ENCODE peak calls at places on chromosomes 11 and 22, in six cellular contexts. L, D, Q, W, Y and K are unnamed samples.

GRCh38 chr22:46484861-46485595 is 52.4 kb downstream of the CELSR1 start:
- DNase-seq in Y (no peak), W (no peak), L (peak; percentile 56), D (no peak), Q (no peak), K (peak; percentile 82)

GRCh38 chr11:111362887-111363411 is 16.1 kb downstream of the POU2AF1 start:
- DNase-seq in L (no peak), Q (no peak), Y (peak; percentile 89), D (peak; percentile 88), W (no peak), K (no peak)

GRCh38 chr11:76161261-76161961 is 44.9 kb downstream of the WNT11 start:
- DNase-seq in D (no peak), L (peak; percentile 3), Q (no peak), W (no peak), Y (peak; percentile 41), K (no peak)

GRCh38 chr11:20163778-20164133 is 3.5 kb upstream of the DBX1 start:
- DNase-seq in W (no peak), Y (peak; percentile 47), L (no peak), Q (no peak), D (no peak), K (no peak)

GRCh38 chr11:124865902-124866851 is 945 bp downstream of the ROBO3 start:
- DNase-seq in L (peak; percentile 16), D (peak; percentile 47), W (no peak), Y (peak; percentile 71), Q (peak; percentile 66), K (no peak)

GRCh38 chr11:60777106-60777505 is 8.0 kb upstream of the MS4A10 start:
- DNase-seq in W (no peak), L (no peak), Q (no peak), Y (no peak), D (no peak), K (no peak)

GRCh38 chr22:48868554-48868953 is 959.1 kb downstream of the BRD1 start:
- DNase-seq in L (no peak), D (no peak), W (no peak), Q (peak; percentile 53), Y (no peak), K (no peak)

GRCh38 chr11:61362542-61362875 is 335 bp downstream of the TMEM138 start:
- DNase-seq in Y (no peak), W (no peak), D (peak; percentile 24), L (peak; percentile 47), Q (no peak), K (no peak)

GRCh38 chr11:59770869-59771268 is 15.7 kb downstream of the STX3 start:
- DNase-seq in L (no peak), W (no peak), Q (no peak), D (no peak), Y (no peak), K (no peak)

GRCh38 chr11:45110562-45110961 is 35.9 kb upstream of the PRDM11 start:
- DNase-seq in W (peak; percentile 64), D (peak; percentile 36), Y (no peak), L (peak; percentile 70), Q (peak; percentile 76), K (no peak)

GRCh38 chr11:112213753-112214152 is 12.5 kb upstream of the PTS start:
- DNase-seq in Q (no peak), D (no peak), Y (no peak), L (no peak), W (no peak), K (no peak)

GRCh38 chr11:10809373-10810199 is 860 bp upstream of the EIF4G2 start:
- DNase-seq in L (peak; percentile 83), Y (peak; percentile 80), D (no peak), W (peak; percentile 19), Q (peak; percentile 77), K (peak; percentile 34)

GRCh38 chr11:12284321-12285050 is 92.9 kb upstream of the PARVA start:
- DNase-seq in W (no peak), Y (no peak), D (no peak), L (peak; percentile 89), Q (no peak), K (no peak)

GRCh38 chr22:17738386-17739128 is 35.7 kb downstream of the BID start:
- DNase-seq in W (no peak), Q (no peak), L (no peak), D (no peak), Y (no peak), K (no peak)

GRCh38 chr11:57459112-57460016 is 964 bp upstream of the RTN4RL2 start:
- DNase-seq in Q (no peak), D (no peak), Y (no peak), L (no peak), W (no peak), K (no peak)